ENCODE peak calls at places on chromosome 16, in seven cellular contexts. W is astrocyte of the spinal cord; D is memory B cell; Q is stimulated activated CD4-positive, alpha-beta T cell treated with anti-CD3 and anti-CD28 coated beads, Interleukin-15, amount 100 ng/mL, for 48 hours; F is stimulated activated naive B cell treated with anti-CD40 and anti-IgM and Interleukin-4, amounts not matched to agents 10 μg/mL and 1 μg/mL and 100 μg/mL, for 72 hours; U is AML-193; V is activated T-cell treated with anti-CD3 and anti-CD28 coated beads for 24 hours. C is an unnamed sample.

GRCh38 chr16:31528726-31529397 is 1.2 kb downstream of the AHSP start:
- DNase-seq in W (peak; percentile 13), D (no peak), Q (no peak), F (no peak), U (no peak), V (no peak), C (peak; percentile 2)

GRCh38 chr16:24419709-24420108 is 119.7 kb upstream of the RBBP6 start:
- DNase-seq in W (no peak), D (no peak), Q (no peak), F (no peak), U (no peak), V (no peak), C (no peak)

GRCh38 chr16:85354623-85355514 is 242.6 kb upstream of the CIBAR2 start:
- DNase-seq in W (peak; percentile 92), D (no peak), Q (no peak), F (no peak), U (no peak), V (no peak), C (peak; percentile 99)

GRCh38 chr16:73212431-73212830 is 164.5 kb upstream of the ZFHX3 start:
- DNase-seq in W (no peak), D (no peak), Q (no peak), F (no peak), U (no peak), V (no peak), C (no peak)

GRCh38 chr16:56349086-56349415 is 76.3 kb downstream of the AMFR start:
- DNase-seq in W (no peak), D (no peak), Q (no peak), F (no peak), U (no peak), V (no peak), C (no peak)

GRCh38 chr16:70653809-70654771 is 7.7 kb downstream of the IL34 start:
- DNase-seq in W (peak; percentile 84), D (peak; percentile 89), Q (peak; percentile 73), F (peak; percentile 72), U (peak; percentile 61), V (peak; percentile 77), C (peak; percentile 91)

GRCh38 chr16:10598157-10598556 is 17.8 kb upstream of the EMP2 start:
- DNase-seq in W (no peak), D (no peak), Q (no peak), F (no peak), U (no peak), V (no peak), C (no peak)

GRCh38 chr16:85390511-85391174 is 222.5 kb upstream of the GSE1 start:
- DNase-seq in W (peak; percentile 85), D (no peak), Q (no peak), F (no peak), U (no peak), V (no peak), C (peak; percentile 98)

GRCh38 chr16:85781685-85782370 is 17.5 kb downstream of the EMC8 start:
- DNase-seq in W (peak; percentile 63), D (no peak), Q (no peak), F (no peak), U (no peak), V (no peak), C (no peak)

GRCh38 chr16:86726340-86726739 is 148.0 kb downstream of the FOXL1 start:
- DNase-seq in W (no peak), D (no peak), Q (no peak), F (no peak), U (no peak), V (no peak), C (no peak)

GRCh38 chr16:86661715-86662114 is 83.4 kb downstream of the FOXL1 start:
- DNase-seq in W (peak; percentile 54), D (no peak), Q (no peak), F (no peak), U (no peak), V (no peak), C (peak; percentile 5)

GRCh38 chr16:75565640-75566039 is 539 bp upstream of the GABARAPL2 start:
- DNase-seq in W (no peak), D (no peak), Q (no peak), F (no peak), U (no peak), V (no peak), C (no peak)

GRCh38 chr16:4293822-4294457 is 21.1 kb upstream of the TFAP4 start:
- DNase-seq in W (peak; percentile 81), D (no peak), Q (no peak), F (no peak), U (no peak), V (no peak), C (peak; percentile 84)

C was measured in fibroblast of villous mesenchyme.